ENCODE peak calls at places on chromosomes 3 and 15, in ten cellular contexts. S is gastrocnemius medialis, B is endothelial cell of umbilical vein, D is A549, Z is heart left ventricle, P is transverse colon, H is Peyer's patch, A is suprapubic skin, W is IMR-90, G is body of pancreas. Q is an unnamed sample.

GRCh38 chr3:10315771-10316344 is 5.1 kb downstream of the SEC13 start:
- DNase-seq in S (no peak), B (no peak), D (no peak), Z (no peak), P (no peak), H (no peak), A (peak; percentile 38), W (no peak), G (no peak), Q (no peak)

GRCh38 chr15:56732881-56733130 is 503 bp downstream of the ZNF280D start:
- DNase-seq in S (no peak), B (peak; percentile 78), D (no peak), Z (no peak), P (no peak), H (no peak), A (peak; percentile 76), W (no peak), G (no peak), Q (no peak)

GRCh38 chr15:22933641-22934061 is 46.5 kb downstream of the CYFIP1 start:
- DNase-seq in S (no peak), B (peak; percentile 58), D (no peak), Z (no peak), P (no peak), H (no peak), A (no peak), W (peak; percentile 14), G (no peak), Q (no peak)

GRCh38 chr15:70763950-70764730 is 782 bp upstream of the UACA start:
- DNase-seq in S (no peak), B (no peak), D (no peak), Z (no peak), P (no peak), H (no peak), A (no peak), W (no peak), G (no peak), Q (no peak)

GRCh38 chr3:158091526-158091925 is 14.7 kb downstream of the SHOX2 start:
- DNase-seq in S (no peak), B (peak; percentile 34), D (peak; percentile 50), Z (no peak), P (no peak), H (no peak), A (no peak), W (peak; percentile 49), G (no peak), Q (no peak)

GRCh38 chr15:100947760-100948429 is 28.7 kb downstream of the LRRK1 start:
- DNase-seq in S (no peak), B (no peak), D (no peak), Z (no peak), P (no peak), H (no peak), A (no peak), W (peak; percentile 56), G (no peak), Q (no peak)

GRCh38 chr15:40420793-40421192 is 15.2 kb downstream of the IVD start:
- DNase-seq in S (no peak), B (no peak), D (no peak), Z (no peak), P (peak; percentile 86), H (peak; percentile 79), A (no peak), W (no peak), G (peak; percentile 93), Q (no peak)

GRCh38 chr15:40310001-40310959 is 2.5 kb upstream of the PLCB2 start:
- DNase-seq in S (no peak), B (peak; percentile 55), D (peak; percentile 51), Z (peak; percentile 72), P (peak; percentile 65), H (peak; percentile 75), A (no peak), W (peak; percentile 33), G (peak; percentile 45), Q (peak; percentile 68)

GRCh38 chr3:42682301-42683070 is 2.9 kb upstream of the KLHL40 start:
- DNase-seq in S (no peak), B (no peak), D (no peak), Z (no peak), P (no peak), H (no peak), A (peak; percentile 68), W (no peak), G (no peak), Q (no peak)

GRCh38 chr3:128463771-128464170 is 2.9 kb downstream of the DNAJB8 start:
- DNase-seq in S (no peak), B (no peak), D (no peak), Z (no peak), P (no peak), H (no peak), A (no peak), W (no peak), G (no peak), Q (no peak)
- TF ChIP-seq POLR2A in S (no peak), B (no peak), D (no peak), Z (no peak), P (no peak), H (no peak), A (no peak), W (no peak), G (no peak), Q (no peak)

DNA sequence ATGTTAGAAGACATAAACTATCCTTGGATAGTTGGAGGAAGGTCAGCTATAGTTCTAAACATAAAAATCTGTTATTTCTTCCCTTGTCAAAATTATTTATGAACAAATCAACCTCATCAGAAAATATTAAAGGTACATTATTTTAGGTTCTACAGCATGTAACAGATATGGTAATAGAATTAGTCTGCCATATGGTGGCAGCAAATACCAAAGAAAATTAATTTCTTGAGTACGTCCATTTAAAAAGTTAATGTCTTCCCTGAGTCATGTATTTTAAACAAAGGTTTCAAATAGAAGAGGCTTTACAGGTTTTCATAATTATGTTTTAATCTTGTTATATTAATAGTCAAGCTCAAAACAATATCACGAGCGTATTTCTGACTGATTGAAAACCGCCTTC is 17.9 kb upstream of the ANKRD28 start:
- DNase-seq in S (no peak), B (peak; percentile 61), D (peak; percentile 78), Z (no peak), P (no peak), H (no peak), A (no peak), W (peak; percentile 88), G (no peak), Q (no peak)
- TF ChIP-seq CTCF in S (peak; percentile 55), B (peak; percentile 21), D (peak; percentile 68), Z (peak; percentile 61), P (peak; percentile 21), H (peak; percentile 34), A (peak; percentile 7), W (peak; percentile 67), G (no peak), Q (peak; percentile 14)

GRCh38 chr15:49863431-49864205 is 242.8 kb downstream of the DTWD1 start:
- DNase-seq in S (no peak), B (no peak), D (no peak), Z (no peak), P (no peak), H (no peak), A (no peak), W (peak; percentile 91), G (no peak), Q (no peak)
- H3K27ac ChIP-seq in S (peak overlapping the region; percentile 28), B (no peak overlapping the region), D (peak overlapping the region; percentile 32), Z (no peak overlapping the region), P (peak overlapping the region; percentile 32), H (peak overlapping the region; percentile 35), A (peak overlapping the region; percentile 83), W (peak overlapping the region; percentile 96), G (no peak overlapping the region), Q (peak overlapping the region; percentile 26)

DNA sequence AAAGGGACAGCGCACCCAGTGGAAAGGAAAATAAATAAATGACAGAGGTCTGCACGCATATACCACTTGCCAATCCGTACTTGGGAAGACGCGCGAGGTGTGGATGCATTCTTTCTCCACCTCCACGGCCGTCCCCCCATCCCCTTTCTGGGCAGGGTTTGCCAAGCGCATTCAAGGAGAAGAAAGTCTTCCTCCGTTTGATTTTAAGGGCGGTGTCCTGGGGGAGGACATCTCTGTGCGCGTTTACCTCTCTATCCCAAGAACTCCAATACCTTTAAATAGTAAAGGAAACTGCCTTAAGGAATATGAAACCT is 576 bp upstream of the MB21D2 start:
- DNase-seq in S (no peak), B (no peak), D (no peak), Z (no peak), P (no peak), H (no peak), A (peak; percentile 64), W (no peak), G (no peak), Q (no peak)
- TF ChIP-seq POLR2A in S (no peak), B (no peak), D (no peak), Z (peak; percentile 9), P (no peak), H (peak; percentile 20), A (no peak), W (no peak), G (no peak), Q (no peak)

GRCh38 chr3:48240711-48241491 is at the start of gene ZNF589:
- DNase-seq in S (peak; percentile 78), B (peak; percentile 96), D (peak; percentile 94), Z (peak; percentile 93), P (peak; percentile 97), H (peak; percentile 99), A (peak; percentile 95), W (peak; percentile 79), G (peak; percentile 97), Q (peak; percentile 96)
- TF ChIP-seq CTCF in S (peak; percentile 26), B (peak; percentile 5), D (no peak), Z (no peak), P (peak; percentile 9), H (no peak), A (peak; percentile 19), W (peak; percentile 32), G (no peak), Q (peak; percentile 14)

GRCh38 chr3:127690106-127690505 is 17.4 kb downstream of the ABTB1 start:
- DNase-seq in S (no peak), B (no peak), D (peak; percentile 40), Z (peak; percentile 27), P (no peak), H (no peak), A (no peak), W (peak; percentile 61), G (peak; percentile 22), Q (no peak)
- H3K27ac ChIP-seq in S (peak overlapping the region; percentile 85), B (no peak overlapping the region), D (peak overlapping the region; percentile 72), Z (peak overlapping the region; percentile 39), P (peak overlapping the region; percentile 2), H (peak overlapping the region; percentile 13), A (no peak overlapping the region), W (peak overlapping the region; percentile 80), G (no peak overlapping the region), Q (no peak overlapping the region)

DNA sequence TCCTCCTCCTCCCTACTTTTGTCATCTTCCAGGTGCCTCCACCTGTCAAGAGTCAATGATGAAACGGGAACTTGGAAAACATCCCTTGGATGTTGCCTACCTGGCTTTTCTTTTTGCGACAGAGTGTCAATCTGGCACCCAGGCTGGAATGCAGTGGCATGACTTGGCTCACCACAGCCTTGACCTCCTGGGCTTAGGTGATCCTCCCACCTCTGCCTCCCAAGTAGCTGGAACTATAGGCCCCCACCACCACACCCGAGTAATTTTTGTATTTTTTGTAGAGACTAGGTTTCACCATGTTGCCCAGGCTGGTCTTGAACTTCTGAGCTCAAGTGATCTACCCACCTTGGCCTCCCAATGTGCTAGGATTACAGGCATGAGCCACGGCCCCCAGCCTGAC is 42.8 kb downstream of the GPR160 start:
- DNase-seq in S (no peak), B (no peak), D (no peak), Z (no peak), P (no peak), H (no peak), A (no peak), W (no peak), G (no peak), Q (no peak)
- TF ChIP-seq POLR2A in S (no peak), B (no peak), D (no peak), Z (no peak), P (no peak), H (no peak), A (no peak), W (no peak), G (no peak), Q (no peak)